ENCODE peak calls at places on chromosomes 5 and 9, in four cellular contexts. I is kidney, K is GM23338, R is fibroblast of lung. M is an unnamed sample.
A peak's percentile ranks its signal among the peaks of the same experiment; 100 is the strongest.

GRCh38 chr5:102651466-102651865 is 103.6 kb upstream of the PAM start:
- DNase-seq in I (no peak), K (no peak), R (no peak), M (no peak)

GRCh38 chr9:37037744-37038640 is 3.9 kb upstream of the PAX5 start:
- DNase-seq in I (no peak), K (peak; percentile 85), R (no peak), M (no peak)

GRCh38 chr5:97009212-97009898 is 73.5 kb downstream of the LNPEP start:
- DNase-seq in I (no peak), K (no peak), R (peak; percentile 42), M (no peak)

GRCh38 chr9:85377751-85378289 is 363.9 kb downstream of the AGTPBP1 start:
- DNase-seq in I (no peak), K (no peak), R (no peak), M (no peak)

GRCh38 chr5:91072891-91073290 is 310.2 kb downstream of the ARRDC3 start:
- DNase-seq in I (no peak), K (no peak), R (peak; percentile 85), M (no peak)

GRCh38 chr9:12993432-12993831 is 218.6 kb downstream of the LURAP1L start:
- DNase-seq in I (no peak), K (no peak), R (peak; percentile 84), M (no peak)

GRCh38 chr5:7320641-7321170 is 75.2 kb upstream of the ADCY2 start:
- DNase-seq in I (no peak), K (no peak), R (no peak), M (no peak)

GRCh38 chr5:33649801-33650482 is 209.2 kb downstream of the TARS1 start:
- DNase-seq in I (no peak), K (no peak), R (peak; percentile 33), M (no peak)

GRCh38 chr5:158026248-158027031 is 167.5 kb upstream of the CLINT1 start:
- DNase-seq in I (no peak), K (no peak), R (peak; percentile 9), M (no peak)

GRCh38 chr5:139862313-139862712 is 66.7 kb downstream of the PSD2 start:
- DNase-seq in I (peak; percentile 22), K (no peak), R (peak; percentile 8), M (peak; percentile 67)

GRCh38 chr5:174828786-174829510 is 104.6 kb downstream of the MSX2 start:
- DNase-seq in I (no peak), K (no peak), R (peak; percentile 41), M (no peak)

GRCh38 chr9:70367305-70367930 is 47.0 kb downstream of the KLF9 start:
- DNase-seq in I (no peak), K (no peak), R (no peak), M (no peak)

GRCh38 chr5:58294598-58295298 is 165.1 kb downstream of the PLK2 start:
- DNase-seq in I (no peak), K (no peak), R (peak; percentile 15), M (no peak)

GRCh38 chr9:34500623-34501267 is 22.0 kb downstream of the ENHO start:
- DNase-seq in I (no peak), K (peak; percentile 80), R (peak; percentile 27), M (peak; percentile 75)

GRCh38 chr9:34501372-34501771 is 21.4 kb downstream of the ENHO start:
- DNase-seq in I (no peak), K (no peak), R (no peak), M (no peak)

GRCh38 chr9:34496149-34496712 is 26.6 kb downstream of the ENHO start:
- DNase-seq in I (no peak), K (no peak), R (no peak), M (no peak)

GRCh38 chr9:34499101-34499500 is 23.7 kb downstream of the ENHO start:
- DNase-seq in I (no peak), K (no peak), R (no peak), M (no peak)

GRCh38 chr9:34498511-34498910 is 24.3 kb downstream of the ENHO start:
- DNase-seq in I (no peak), K (no peak), R (no peak), M (no peak)
- TF ChIP-seq CTCF in I (no peak), K (no peak), R (no peak), M (no peak)

GRCh38 chr9:127958728-127959127 is 21.1 kb upstream of the DPM2 start:
- DNase-seq in I (no peak), K (no peak), R (no peak), M (no peak)
- H3K4me1 ChIP-seq in I (peaks cover 32% of the 10 kb centered on the region), K (peaks cover 19% of the 10 kb centered on the region), R (peaks cover 4% of the 10 kb centered on the region), M (peaks cover 6% of the 10 kb centered on the region)

GRCh38 chr9:127919253-127919815 is 2.5 kb upstream of the ST6GALNAC4 start:
- DNase-seq in I (peak; percentile 96), K (no peak), R (peak; percentile 98), M (peak; percentile 92)

GRCh38 chr9:127920794-127921193 is 4.0 kb upstream of the ST6GALNAC4 start:
- DNase-seq in I (no peak), K (no peak), R (no peak), M (no peak)

GRCh38 chr9:127916665-127917581 is at the start of gene ST6GALNAC4:
- DNase-seq in I (peak; percentile 98), K (peak; percentile 92), R (peak; percentile 91), M (peak; percentile 81)

GRCh38 chr9:127917603-127918002 is 762 bp upstream of the ST6GALNAC4 start:
- DNase-seq in I (peak; percentile 59), K (no peak), R (no peak), M (no peak)

DNA sequence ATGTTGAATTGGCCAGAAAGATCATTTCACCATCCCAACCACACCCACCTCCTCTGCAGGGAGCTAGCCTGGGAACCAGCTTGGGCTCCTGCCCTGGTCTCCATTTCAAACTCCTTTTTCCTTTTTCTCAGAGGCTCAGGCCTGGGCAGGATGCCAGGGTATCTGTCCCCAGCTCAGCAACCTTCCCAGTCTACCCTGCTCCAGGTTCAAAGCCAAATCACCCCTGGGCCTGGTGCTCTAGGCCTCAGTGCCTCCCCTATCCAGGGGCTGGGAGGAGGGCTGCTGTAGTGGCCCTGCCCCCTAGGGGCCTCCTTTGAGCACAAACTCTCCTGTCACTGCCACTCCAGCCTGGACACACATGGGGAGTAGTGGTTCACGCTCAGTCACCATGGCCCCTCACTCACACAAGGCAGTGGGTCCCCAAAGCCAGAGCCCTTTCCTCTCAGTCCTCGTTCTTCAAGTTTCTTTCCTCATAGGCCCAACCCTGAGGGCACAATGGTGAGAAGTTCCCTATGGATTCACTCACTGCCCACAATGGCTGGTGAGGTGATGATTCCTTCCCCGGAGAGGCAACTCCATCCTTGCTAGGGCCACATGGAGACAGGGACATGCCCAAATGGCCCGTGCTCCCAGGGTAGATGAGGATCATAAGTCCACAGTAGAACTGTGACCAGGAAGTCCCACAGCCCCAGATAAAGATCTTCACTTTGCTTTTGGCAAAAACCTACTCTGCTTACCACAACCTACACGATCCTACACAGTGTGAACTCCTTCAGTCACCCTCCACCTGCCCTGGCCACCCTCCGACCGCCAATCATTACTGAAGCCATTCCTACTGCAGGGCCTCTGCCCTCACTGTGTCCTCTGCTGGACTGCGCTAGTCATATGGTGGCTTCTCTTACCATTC is 1.6 kb upstream of the ST6GALNAC4 start:
- DNase-seq in I (peak; percentile 71), K (peak; percentile 68), R (peak; percentile 71), M (no peak)
- TF ChIP-seq CTCF in I (no peak), K (peak; percentile 66), R (no peak), M (no peak)

DNA sequence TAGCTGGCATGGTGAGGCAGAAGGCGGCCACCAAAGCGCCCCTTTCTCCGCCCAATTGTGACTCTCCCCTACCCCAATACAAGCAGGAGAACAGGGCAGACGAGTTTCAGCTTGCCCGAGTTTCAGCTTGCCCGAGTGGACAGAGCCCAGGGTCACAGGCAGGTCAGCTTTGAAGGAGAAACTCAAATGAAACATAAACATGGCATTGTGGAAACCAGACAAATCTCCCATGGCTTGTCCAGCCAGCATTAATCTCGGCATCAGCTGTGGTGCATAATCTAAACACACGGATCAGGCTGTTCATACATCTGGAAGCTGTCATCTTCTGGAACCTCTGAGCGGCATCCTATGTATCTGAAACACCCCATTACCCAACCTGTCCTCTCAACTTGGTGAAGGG is 16.9 kb downstream of the PTCH1 start:
- DNase-seq in I (no peak), K (no peak), R (peak; percentile 72), M (no peak)
- H3K4me1 ChIP-seq in I (peaks cover 2% of the 10 kb centered on the region), K (peaks cover 68% of the 10 kb centered on the region), R (peaks cover 16% of the 10 kb centered on the region), M (no peaks in the 10 kb centered on the region)

GRCh38 chr9:117868594-117868993 is 164.4 kb downstream of the TLR4 start:
- DNase-seq in I (no peak), K (no peak), R (no peak), M (no peak)

GRCh38 chr9:117869287-117869686 is 165.1 kb downstream of the TLR4 start:
- DNase-seq in I (no peak), K (no peak), R (no peak), M (no peak)
- TF ChIP-seq CTCF in I (no peak), K (peak; percentile 54), R (no peak), M (no peak)

DNA sequence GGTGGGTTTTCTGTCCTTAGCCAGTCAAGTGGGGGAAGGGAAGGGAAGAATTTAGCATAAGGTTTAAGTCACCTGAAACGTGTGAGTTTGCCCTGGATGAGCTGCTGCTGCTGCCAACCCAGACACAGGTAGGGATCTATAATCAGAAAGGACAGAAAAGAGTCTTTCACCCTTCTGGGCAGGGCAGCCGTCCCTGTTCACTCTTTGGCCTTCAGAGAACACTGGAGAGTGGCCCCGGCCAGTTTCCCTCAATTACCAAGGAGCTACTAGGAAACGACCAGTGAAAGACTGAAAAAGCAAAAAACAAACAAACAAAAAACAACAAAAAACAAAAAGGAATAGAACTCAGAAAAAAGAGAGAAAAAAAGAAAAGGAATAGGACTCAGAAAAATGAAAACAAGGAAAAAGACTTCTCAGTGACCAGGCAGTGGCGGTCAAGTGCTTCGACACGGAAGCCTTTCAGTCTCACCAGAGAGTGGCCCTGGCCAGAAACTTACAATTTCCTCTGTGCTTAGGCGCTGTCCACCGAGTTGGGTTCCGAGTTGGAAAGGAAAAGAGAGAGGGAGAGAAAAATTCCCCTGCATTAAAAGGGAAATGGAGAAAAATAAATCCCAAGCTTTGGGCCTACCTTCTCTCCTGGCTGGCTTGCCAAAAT is 2.5 kb upstream of the GM2A start:
- DNase-seq in I (no peak), K (no peak), R (no peak), M (no peak)
- H3K4me1 ChIP-seq in I (peaks cover 13% of the 10 kb centered on the region), K (peaks cover 28% of the 10 kb centered on the region), R (no peaks in the 10 kb centered on the region), M (peaks cover 11% of the 10 kb centered on the region)

DNA sequence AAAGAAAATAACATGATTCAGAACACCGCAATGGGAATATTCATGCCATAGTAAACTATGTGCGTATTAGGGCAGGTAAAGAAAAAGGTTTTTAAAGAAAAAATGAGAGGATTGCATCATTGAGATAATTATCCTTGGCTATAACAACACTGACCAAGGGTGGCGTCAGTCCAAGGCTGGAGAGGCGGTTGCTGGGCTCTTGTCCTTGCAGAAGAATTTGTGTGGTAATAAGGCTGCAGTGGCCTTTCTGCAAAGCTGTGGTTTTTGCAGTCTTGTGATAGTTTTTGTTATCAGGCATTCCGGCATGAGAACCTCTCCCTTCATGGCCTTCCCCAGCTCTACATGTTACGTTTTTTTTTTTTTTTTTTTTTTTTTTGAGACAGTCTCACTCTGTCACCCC is 14.0 kb downstream of the BOD1 start:
- DNase-seq in I (no peak), K (peak; percentile 50), R (peak; percentile 81), M (no peak)
- TF ChIP-seq CTCF in I (no peak), K (peak; percentile 30), R (no peak), M (no peak)

M was measured in ascending aorta.